ENCODE peak calls at places on chromosome 15, in five cellular contexts. One of them, this sample, is unnamed.

GRCh38 chr15:77548608-77549551 is 83.8 kb downstream of the LINGO1 start:
- DNase-seq in aorta: peak
- DNase-seq in stimulated activated CD8-positive, alpha-beta memory T cell treated with anti-CD3 and anti-CD28 coated beads, Interleukin-2, amount 100 ng/mL, for 48 hours: no peak
- DNase-seq in HTR-8/SVneo: no peak
- DNase-seq in GM04504: no peak
- DNase-seq in this sample: no peak

GRCh38 chr15:51917493-51917892 is 54.1 kb downstream of the LEO1 start:
- DNase-seq in aorta: no peak
- DNase-seq in stimulated activated CD8-positive, alpha-beta memory T cell treated with anti-CD3 and anti-CD28 coated beads, Interleukin-2, amount 100 ng/mL, for 48 hours: no peak
- DNase-seq in HTR-8/SVneo: peak
- DNase-seq in GM04504: no peak
- DNase-seq in this sample: peak

GRCh38 chr15:57010724-57011123 is 92.3 kb downstream of the TCF12 start:
- DNase-seq in aorta: no peak
- DNase-seq in stimulated activated CD8-positive, alpha-beta memory T cell treated with anti-CD3 and anti-CD28 coated beads, Interleukin-2, amount 100 ng/mL, for 48 hours: no peak
- DNase-seq in HTR-8/SVneo: no peak
- DNase-seq in GM04504: no peak
- DNase-seq in this sample: no peak

GRCh38 chr15:57421540-57421939 is 45.2 kb downstream of the CGNL1 start:
- DNase-seq in aorta: no peak
- DNase-seq in stimulated activated CD8-positive, alpha-beta memory T cell treated with anti-CD3 and anti-CD28 coated beads, Interleukin-2, amount 100 ng/mL, for 48 hours: no peak
- DNase-seq in HTR-8/SVneo: no peak
- DNase-seq in GM04504: no peak
- DNase-seq in this sample: no peak

GRCh38 chr15:57727031-57727430 is 20.5 kb downstream of the POLR2M start:
- DNase-seq in aorta: no peak
- DNase-seq in stimulated activated CD8-positive, alpha-beta memory T cell treated with anti-CD3 and anti-CD28 coated beads, Interleukin-2, amount 100 ng/mL, for 48 hours: no peak
- DNase-seq in HTR-8/SVneo: no peak
- DNase-seq in GM04504: no peak
- DNase-seq in this sample: no peak

GRCh38 chr15:69855172-69855562 is 242.6 kb downstream of the TLE3 start:
- DNase-seq in aorta: no peak
- DNase-seq in stimulated activated CD8-positive, alpha-beta memory T cell treated with anti-CD3 and anti-CD28 coated beads, Interleukin-2, amount 100 ng/mL, for 48 hours: no peak
- DNase-seq in HTR-8/SVneo: no peak
- DNase-seq in GM04504: no peak
- DNase-seq in this sample: no peak

GRCh38 chr15:58856090-58856489 is 77.4 kb downstream of the SLTM start:
- DNase-seq in aorta: no peak
- DNase-seq in stimulated activated CD8-positive, alpha-beta memory T cell treated with anti-CD3 and anti-CD28 coated beads, Interleukin-2, amount 100 ng/mL, for 48 hours: no peak
- DNase-seq in HTR-8/SVneo: no peak
- DNase-seq in GM04504: no peak
- DNase-seq in this sample: no peak

GRCh38 chr15:48647963-48648362 is 2.5 kb upstream of the FBN1 start:
- DNase-seq in aorta: no peak
- DNase-seq in stimulated activated CD8-positive, alpha-beta memory T cell treated with anti-CD3 and anti-CD28 coated beads, Interleukin-2, amount 100 ng/mL, for 48 hours: no peak
- DNase-seq in HTR-8/SVneo: no peak
- DNase-seq in GM04504: no peak
- DNase-seq in this sample: no peak

GRCh38 chr15:40055576-40056293 is 16.8 kb upstream of the SRP14 start:
- DNase-seq in aorta: no peak
- DNase-seq in stimulated activated CD8-positive, alpha-beta memory T cell treated with anti-CD3 and anti-CD28 coated beads, Interleukin-2, amount 100 ng/mL, for 48 hours: no peak
- DNase-seq in HTR-8/SVneo: no peak
- DNase-seq in GM04504: no peak
- DNase-seq in this sample: no peak

GRCh38 chr15:44554934-44555723 is 18.2 kb downstream of the EIF3J start:
- DNase-seq in aorta: no peak
- DNase-seq in stimulated activated CD8-positive, alpha-beta memory T cell treated with anti-CD3 and anti-CD28 coated beads, Interleukin-2, amount 100 ng/mL, for 48 hours: no peak
- DNase-seq in HTR-8/SVneo: no peak
- DNase-seq in GM04504: no peak
- DNase-seq in this sample: no peak

GRCh38 chr15:60038111-60038521 is 34.0 kb downstream of the FOXB1 start:
- DNase-seq in aorta: no peak
- DNase-seq in stimulated activated CD8-positive, alpha-beta memory T cell treated with anti-CD3 and anti-CD28 coated beads, Interleukin-2, amount 100 ng/mL, for 48 hours: no peak
- DNase-seq in HTR-8/SVneo: no peak
- DNase-seq in GM04504: no peak
- DNase-seq in this sample: no peak

GRCh38 chr15:98678484-98678883 is 30.1 kb downstream of the IGF1R start:
- DNase-seq in aorta: no peak
- DNase-seq in stimulated activated CD8-positive, alpha-beta memory T cell treated with anti-CD3 and anti-CD28 coated beads, Interleukin-2, amount 100 ng/mL, for 48 hours: no peak
- DNase-seq in HTR-8/SVneo: no peak
- DNase-seq in GM04504: no peak
- DNase-seq in this sample: no peak

GRCh38 chr15:66740802-66741201 is 38.8 kb downstream of the SMAD6 start:
- DNase-seq in aorta: peak
- DNase-seq in stimulated activated CD8-positive, alpha-beta memory T cell treated with anti-CD3 and anti-CD28 coated beads, Interleukin-2, amount 100 ng/mL, for 48 hours: no peak
- DNase-seq in HTR-8/SVneo: no peak
- DNase-seq in GM04504: peak
- DNase-seq in this sample: no peak

GRCh38 chr15:78461171-78461881 is 23.3 kb downstream of the IREB2 start:
- DNase-seq in aorta: no peak
- DNase-seq in stimulated activated CD8-positive, alpha-beta memory T cell treated with anti-CD3 and anti-CD28 coated beads, Interleukin-2, amount 100 ng/mL, for 48 hours: no peak
- DNase-seq in HTR-8/SVneo: no peak
- DNase-seq in GM04504: no peak
- DNase-seq in this sample: no peak

GRCh38 chr15:49989498-49989897 is 129.5 kb downstream of the ATP8B4 start:
- DNase-seq in aorta: no peak
- DNase-seq in stimulated activated CD8-positive, alpha-beta memory T cell treated with anti-CD3 and anti-CD28 coated beads, Interleukin-2, amount 100 ng/mL, for 48 hours: no peak
- DNase-seq in HTR-8/SVneo: no peak
- DNase-seq in GM04504: no peak
- DNase-seq in this sample: no peak

GRCh38 chr15:47384316-47384715 is 333.0 kb upstream of the SEMA6D start:
- DNase-seq in aorta: no peak
- DNase-seq in stimulated activated CD8-positive, alpha-beta memory T cell treated with anti-CD3 and anti-CD28 coated beads, Interleukin-2, amount 100 ng/mL, for 48 hours: no peak
- DNase-seq in HTR-8/SVneo: peak
- DNase-seq in GM04504: peak
- DNase-seq in this sample: no peak

GRCh38 chr15:29143909-29144308 is 125.7 kb downstream of the NSMCE3 start:
- DNase-seq in aorta: no peak
- DNase-seq in stimulated activated CD8-positive, alpha-beta memory T cell treated with anti-CD3 and anti-CD28 coated beads, Interleukin-2, amount 100 ng/mL, for 48 hours: no peak
- DNase-seq in HTR-8/SVneo: peak
- DNase-seq in GM04504: peak
- DNase-seq in this sample: no peak

GRCh38 chr15:26095710-26096330 is 232.7 kb upstream of the ATP10A start:
- DNase-seq in aorta: no peak
- DNase-seq in stimulated activated CD8-positive, alpha-beta memory T cell treated with anti-CD3 and anti-CD28 coated beads, Interleukin-2, amount 100 ng/mL, for 48 hours: no peak
- DNase-seq in HTR-8/SVneo: no peak
- DNase-seq in GM04504: no peak
- DNase-seq in this sample: no peak

GRCh38 chr15:55475842-55476241 is 32.2 kb downstream of the DNAAF4 start:
- DNase-seq in aorta: no peak
- DNase-seq in stimulated activated CD8-positive, alpha-beta memory T cell treated with anti-CD3 and anti-CD28 coated beads, Interleukin-2, amount 100 ng/mL, for 48 hours: no peak
- DNase-seq in HTR-8/SVneo: no peak
- DNase-seq in GM04504: no peak
- DNase-seq in this sample: no peak

GRCh38 chr15:99230867-99231266 is 18.5 kb downstream of the TTC23 start:
- DNase-seq in aorta: no peak
- DNase-seq in stimulated activated CD8-positive, alpha-beta memory T cell treated with anti-CD3 and anti-CD28 coated beads, Interleukin-2, amount 100 ng/mL, for 48 hours: no peak
- DNase-seq in HTR-8/SVneo: no peak
- DNase-seq in GM04504: no peak
- DNase-seq in this sample: no peak

GRCh38 chr15:99442268-99442897 is 123.4 kb upstream of the MEF2A start:
- DNase-seq in aorta: peak
- DNase-seq in stimulated activated CD8-positive, alpha-beta memory T cell treated with anti-CD3 and anti-CD28 coated beads, Interleukin-2, amount 100 ng/mL, for 48 hours: no peak
- DNase-seq in HTR-8/SVneo: peak
- DNase-seq in GM04504: peak
- DNase-seq in this sample: no peak

GRCh38 chr15:81097893-81098280 is 36.2 kb upstream of the CFAP161 start:
- DNase-seq in aorta: no peak
- DNase-seq in stimulated activated CD8-positive, alpha-beta memory T cell treated with anti-CD3 and anti-CD28 coated beads, Interleukin-2, amount 100 ng/mL, for 48 hours: no peak
- DNase-seq in HTR-8/SVneo: no peak
- DNase-seq in GM04504: no peak
- DNase-seq in this sample: no peak

GRCh38 chr15:89814112-89814742 is 425 bp downstream of the ANPEP start:
- DNase-seq in aorta: no peak
- DNase-seq in stimulated activated CD8-positive, alpha-beta memory T cell treated with anti-CD3 and anti-CD28 coated beads, Interleukin-2, amount 100 ng/mL, for 48 hours: no peak
- DNase-seq in HTR-8/SVneo: no peak
- DNase-seq in GM04504: no peak
- DNase-seq in this sample: no peak

GRCh38 chr15:74869726-74870407 is 3.3 kb downstream of the SCAMP2 start:
- DNase-seq in aorta: no peak
- DNase-seq in stimulated activated CD8-positive, alpha-beta memory T cell treated with anti-CD3 and anti-CD28 coated beads, Interleukin-2, amount 100 ng/mL, for 48 hours: no peak
- DNase-seq in HTR-8/SVneo: no peak
- DNase-seq in GM04504: no peak
- DNase-seq in this sample: no peak

GRCh38 chr15:78229431-78230406 is 4.6 kb downstream of the ACSBG1 start:
- DNase-seq in aorta: peak
- DNase-seq in stimulated activated CD8-positive, alpha-beta memory T cell treated with anti-CD3 and anti-CD28 coated beads, Interleukin-2, amount 100 ng/mL, for 48 hours: no peak
- DNase-seq in HTR-8/SVneo: no peak
- DNase-seq in GM04504: no peak
- DNase-seq in this sample: no peak

GRCh38 chr15:79436037-79436780 is 4.1 kb downstream of the MINAR1 start:
- DNase-seq in aorta: no peak
- DNase-seq in stimulated activated CD8-positive, alpha-beta memory T cell treated with anti-CD3 and anti-CD28 coated beads, Interleukin-2, amount 100 ng/mL, for 48 hours: no peak
- DNase-seq in HTR-8/SVneo: no peak
- DNase-seq in GM04504: no peak
- DNase-seq in this sample: no peak